ENCODE peak calls at places on chromosomes 3 and 15, in eight cellular contexts. V, F, B, C, Q, M, T and O are unnamed samples.
A peak's percentile ranks its signal among the peaks of the same experiment; 100 is the strongest.

GRCh38 chr3:160768918-160769317 is 12.9 kb downstream of the PPM1L start:
- DNase-seq in V (no peak), F (no peak), B (no peak), C (no peak), Q (no peak), M (no peak), T (no peak), O (no peak)

GRCh38 chr15:58383876-58384275 is 47.9 kb upstream of the LIPC start:
- DNase-seq in V (no peak), F (no peak), B (no peak), C (no peak), Q (no peak), M (no peak), T (no peak), O (no peak)

GRCh38 chr3:36932979-36933378 is 11.9 kb downstream of the TRANK1 start:
- DNase-seq in V (no peak), F (no peak), B (no peak), C (no peak), Q (peak; percentile 49), M (no peak), T (no peak), O (no peak)

GRCh38 chr15:66842710-66843441 is 140.8 kb downstream of the SMAD6 start:
- DNase-seq in V (peak; percentile 80), F (peak; percentile 83), B (no peak), C (no peak), Q (peak; percentile 87), M (peak; percentile 95), T (no peak), O (peak; percentile 84)

GRCh38 chr3:21226086-21226485 is 524.9 kb downstream of the ZNF385D start:
- DNase-seq in V (peak; percentile 21), F (peak; percentile 53), B (no peak), C (no peak), Q (no peak), M (peak; percentile 59), T (no peak), O (no peak)

GRCh38 chr3:195815169-195815771 is 3.5 kb upstream of the MUC4 start:
- DNase-seq in V (no peak), F (no peak), B (no peak), C (no peak), Q (no peak), M (no peak), T (peak; percentile 13), O (no peak)

GRCh38 chr15:99992611-99993231 is 259.5 kb upstream of the LYSMD4 start:
- DNase-seq in V (no peak), F (no peak), B (no peak), C (no peak), Q (no peak), M (peak; percentile 72), T (no peak), O (no peak)

GRCh38 chr3:43019168-43019765 is 40.2 kb downstream of the GASK1A start:
- DNase-seq in V (no peak), F (no peak), B (no peak), C (no peak), Q (peak; percentile 23), M (no peak), T (no peak), O (no peak)

GRCh38 chr3:194619741-194620140 is 13.5 kb downstream of the TMEM44 start:
- DNase-seq in V (no peak), F (no peak), B (no peak), C (no peak), Q (no peak), M (no peak), T (no peak), O (no peak)

GRCh38 chr15:94306700-94307650 is 75.6 kb downstream of the MCTP2 start:
- DNase-seq in V (no peak), F (no peak), B (no peak), C (peak; percentile 78), Q (no peak), M (no peak), T (no peak), O (no peak)

GRCh38 chr3:191356586-191357439 is 26.5 kb upstream of the UTS2B start:
- DNase-seq in V (peak; percentile 33), F (no peak), B (no peak), C (no peak), Q (peak; percentile 66), M (no peak), T (peak; percentile 42), O (no peak)

GRCh38 chr3:48966876-48967361 is 23.1 kb upstream of the P4HTM start:
- DNase-seq in V (no peak), F (no peak), B (no peak), C (no peak), Q (no peak), M (no peak), T (no peak), O (no peak)

GRCh38 chr3:121916189-121916588 is 22.0 kb downstream of the SLC15A2 start:
- DNase-seq in V (no peak), F (no peak), B (no peak), C (no peak), Q (no peak), M (no peak), T (no peak), O (no peak)

GRCh38 chr15:89179966-89180875 is 41.2 kb downstream of the RLBP1 start:
- DNase-seq in V (no peak), F (no peak), B (no peak), C (peak; percentile 30), Q (no peak), M (no peak), T (no peak), O (no peak)

DNA sequence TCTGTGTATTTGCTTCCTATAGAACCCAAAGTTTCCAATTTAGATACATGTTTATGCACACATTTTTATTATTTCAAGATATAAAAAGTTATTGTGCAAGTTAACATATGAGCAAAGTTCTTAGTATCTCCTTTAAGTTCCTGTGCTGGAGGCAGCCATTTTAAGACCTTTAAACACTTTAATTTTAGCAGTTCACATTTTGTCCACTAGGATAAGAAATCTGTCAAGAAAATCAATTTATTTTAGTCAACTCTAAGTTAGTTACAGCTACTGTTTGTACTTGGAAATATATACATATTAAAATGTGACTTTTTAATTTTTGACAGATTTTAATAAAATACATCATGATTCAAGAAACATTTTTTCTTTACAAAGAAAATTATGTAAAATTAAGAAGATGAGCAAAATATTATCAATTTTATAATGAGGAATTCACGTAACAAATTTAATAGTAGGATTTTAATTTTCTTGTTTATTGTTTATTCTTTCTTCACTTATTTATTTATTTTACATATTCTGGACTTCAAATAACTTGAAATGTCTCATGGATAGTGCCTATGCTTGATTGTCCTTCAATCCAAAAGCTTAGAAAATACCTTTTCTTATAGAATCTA is 402.6 kb upstream of the GBE1 start:
- DNase-seq in V (no peak), F (no peak), B (no peak), C (no peak), Q (peak; percentile 34), M (no peak), T (peak; percentile 39), O (no peak)
- TF ChIP-seq CTCF in V (peak; percentile 27), F (no peak), B (no peak), C (no peak), Q (no peak), M (no peak), T (peak; percentile 44), O (no peak)

GRCh38 chr15:96586901-96587300 is 256.4 kb downstream of the NR2F2 start:
- DNase-seq in V (no peak), F (no peak), B (no peak), C (no peak), Q (no peak), M (no peak), T (no peak), O (no peak)

GRCh38 chr15:96583671-96584070 is 253.2 kb downstream of the NR2F2 start:
- DNase-seq in V (no peak), F (no peak), B (no peak), C (no peak), Q (no peak), M (no peak), T (no peak), O (no peak)

GRCh38 chr15:96582473-96582872 is 252.0 kb downstream of the NR2F2 start:
- DNase-seq in V (no peak), F (no peak), B (no peak), C (no peak), Q (no peak), M (peak; percentile 15), T (no peak), O (no peak)

GRCh38 chr15:96585634-96586386 is 255.3 kb downstream of the NR2F2 start:
- DNase-seq in V (no peak), F (no peak), B (no peak), C (no peak), Q (peak; percentile 41), M (no peak), T (no peak), O (no peak)
- TF ChIP-seq CTCF in V (peak; percentile 41), F (peak; percentile 46), B (peak; percentile 42), C (no peak), Q (peak; percentile 33), M (no peak), T (peak; percentile 48), O (no peak)

GRCh38 chr3:26963356-26963742 is 340.8 kb downstream of the LRRC3B start:
- DNase-seq in V (no peak), F (no peak), B (no peak), C (no peak), Q (no peak), M (no peak), T (no peak), O (no peak)
- TF ChIP-seq CTCF in V (peak; percentile 39), F (peak; percentile 37), B (no peak), C (peak; percentile 26), Q (no peak), M (no peak), T (peak; percentile 57), O (no peak)

GRCh38 chr3:126342991-126343661 is 14.1 kb downstream of the KLF15 start:
- DNase-seq in V (no peak), F (no peak), B (no peak), C (no peak), Q (peak; percentile 59), M (peak; percentile 52), T (no peak), O (no peak)
- TF ChIP-seq CTCF in V (no peak), F (no peak), B (no peak), C (no peak), Q (no peak), M (no peak), T (no peak), O (no peak)

DNA sequence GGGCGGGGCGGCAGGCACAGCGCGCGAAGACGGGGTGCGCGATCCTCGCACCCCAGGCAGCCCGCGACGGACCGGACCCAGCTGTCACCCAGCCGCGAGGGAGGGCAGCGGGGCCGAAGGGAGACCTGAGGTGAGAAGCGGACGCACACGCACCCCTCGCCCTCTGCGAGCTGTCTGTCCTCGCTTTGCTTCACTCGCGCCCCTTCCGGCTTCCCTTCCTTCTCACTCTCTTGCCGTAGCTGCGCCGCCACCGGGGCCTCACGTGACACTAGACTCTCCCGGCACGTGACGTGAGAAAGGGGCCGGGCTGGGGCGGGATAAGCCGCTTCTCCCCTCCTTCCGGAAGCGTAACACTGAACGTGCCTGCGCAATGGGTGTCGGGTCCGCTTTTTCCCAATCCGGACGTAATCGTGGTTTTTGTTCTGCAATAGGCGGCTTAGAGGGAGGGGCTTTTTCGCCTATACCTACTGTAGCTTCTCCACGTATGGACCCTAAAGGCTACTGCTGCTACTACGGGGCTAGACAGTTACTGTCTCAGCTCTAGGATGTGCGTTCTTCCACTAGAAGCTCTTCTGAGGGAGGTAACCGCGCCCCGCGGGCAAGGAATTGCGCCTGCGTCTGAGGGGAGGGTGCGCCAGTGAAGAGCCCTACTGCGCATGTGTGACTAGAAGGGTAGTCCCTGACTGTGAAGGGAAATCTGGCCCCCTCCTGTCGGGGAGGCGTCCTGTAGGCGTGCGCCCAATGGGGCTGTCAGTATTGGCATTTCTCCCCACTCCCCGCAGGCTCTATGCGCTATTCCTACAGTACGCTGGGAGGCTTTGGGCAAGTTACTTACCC is at the start of the genes ATG3 and SLC35A5:
- DNase-seq in V (peak; percentile 99), F (peak; percentile 99), B (peak; percentile 94), C (peak; percentile 96), Q (peak; percentile 99), M (peak; percentile 99), T (peak; percentile 96), O (peak; percentile 99)
- TF ChIP-seq CTCF in V (no peak), F (peak; percentile 21), B (no peak), C (peak; percentile 0), Q (no peak), M (peak; percentile 32), T (no peak), O (no peak)